ENCODE peak calls at places on chromosomes 4 and X, in nine cellular contexts. G is neural progenitor cell, M is MCF 10A, H is AG10803, B is mucosa of descending colon, U is progenitor cell of endocrine pancreas, S is tibial nerve, N is stomach, T is pancreas. A is an unnamed sample.

GRCh38 chr4:76733380-76733779 is 164.6 kb downstream of the SOWAHB start:
- DNase-seq in B (peak; percentile 49), N (peak; percentile 73), G (no peak), T (no peak), H (no peak), M (peak; percentile 61), U (no peak), S (no peak), A (no peak)

GRCh38 chr4:15118281-15118680 is 116.0 kb downstream of the CPEB2 start:
- DNase-seq in H (peak; percentile 57), N (no peak), U (no peak), T (no peak), G (no peak), S (no peak), M (no peak), B (no peak), A (no peak)

GRCh38 chr4:40046311-40046980 is 10.2 kb upstream of the N4BP2 start:
- DNase-seq in T (no peak), U (no peak), B (peak; percentile 38), S (peak; percentile 47), M (peak; percentile 72), G (no peak), N (peak; percentile 82), H (peak; percentile 46), A (no peak)

GRCh38 chr4:108058685-108059440 is 69.2 kb downstream of the HADH start:
- DNase-seq in G (peak; percentile 28), T (no peak), B (no peak), M (peak; percentile 55), S (no peak), N (no peak), U (no peak), H (peak; percentile 73), A (no peak)

GRCh38 chr4:83285022-83285387 is 407 bp upstream of the COQ2 start:
- DNase-seq in U (no peak), B (no peak), M (peak; percentile 59), N (no peak), T (no peak), G (peak; percentile 20), S (peak; percentile 33), H (peak; percentile 55), A (no peak)

GRCh38 chrX:13778916-13779315 is 38.0 kb downstream of the GPM6B start:
- DNase-seq in H (peak; percentile 42), N (no peak), B (no peak), M (peak; percentile 66), T (no peak), S (no peak), U (no peak), G (peak; percentile 24), A (no peak)

GRCh38 chrX:52341493-52341892 is 27.3 kb upstream of the XAGE2 start:
- DNase-seq in M (no peak), T (no peak), N (no peak), U (no peak), G (no peak), H (no peak), S (no peak), B (no peak), A (no peak)

GRCh38 chrX:118499295-118499694 is 3.7 kb downstream of the DOCK11 start:
- DNase-seq in H (no peak), M (no peak), B (no peak), T (no peak), G (peak; percentile 44), U (no peak), N (no peak), S (no peak), A (no peak)

GRCh38 chrX:9149831-9150230 is 115.9 kb upstream of the FAM9B start:
- DNase-seq in M (no peak), U (no peak), G (no peak), N (no peak), H (no peak), S (no peak), T (no peak), B (no peak), A (no peak)

GRCh38 chrX:10519761-10520160 is 100.6 kb downstream of the MID1 start:
- DNase-seq in N (no peak), H (peak; percentile 79), G (no peak), M (no peak), U (no peak), T (no peak), B (no peak), S (no peak), A (no peak)

GRCh38 chrX:19569121-19569805 is 54.0 kb upstream of the MAP3K15 start:
- DNase-seq in T (no peak), S (no peak), U (no peak), N (no peak), B (no peak), M (no peak), G (no peak), H (no peak), A (no peak)

GRCh38 chr4:185020293-185020808 is 2.1 kb downstream of the HELT start:
- DNase-seq in T (no peak), B (no peak), N (no peak), U (no peak), M (no peak), G (peak; percentile 61), H (no peak), S (no peak), A (no peak)

GRCh38 chr4:185931375-185931774 is 119.4 kb upstream of the SORBS2 start:
- DNase-seq in T (no peak), U (no peak), N (no peak), G (no peak), B (no peak), S (no peak), M (no peak), H (no peak), A (no peak)

GRCh38 chr4:16764622-16765021 is 133.8 kb downstream of the LDB2 start:
- DNase-seq in M (peak; percentile 13), S (no peak), T (no peak), G (peak; percentile 26), H (no peak), N (no peak), B (no peak), U (no peak), A (no peak)

GRCh38 chr4:127505203-127505602 is 127.6 kb upstream of the INTU start:
- DNase-seq in T (no peak), N (peak; percentile 61), M (peak; percentile 47), B (no peak), H (peak; percentile 53), U (no peak), S (peak; percentile 16), G (no peak), A (peak; percentile 42)

GRCh38 chrX:109345866-109346265 is 136.0 kb downstream of the GUCY2F start:
- DNase-seq in H (peak; percentile 24), M (peak; percentile 38), S (no peak), G (no peak), B (no peak), N (no peak), U (no peak), T (no peak), A (no peak)
- TF ChIP-seq CTCF in H (no peak), M (no peak), S (no peak), G (no peak), B (no peak), N (no peak), U (no peak), T (no peak), A (no peak)

GRCh38 chrX:104420907-104421306 is 145.1 kb upstream of the IL1RAPL2 start:
- DNase-seq in G (no peak), S (no peak), M (no peak), N (no peak), U (no peak), H (no peak), T (no peak), B (no peak), A (no peak)

GRCh38 chrX:104419211-104419610 is 146.8 kb upstream of the IL1RAPL2 start:
- DNase-seq in B (no peak), G (no peak), T (no peak), N (no peak), H (no peak), M (peak; percentile 76), S (no peak), U (no peak), A (no peak)

DNA sequence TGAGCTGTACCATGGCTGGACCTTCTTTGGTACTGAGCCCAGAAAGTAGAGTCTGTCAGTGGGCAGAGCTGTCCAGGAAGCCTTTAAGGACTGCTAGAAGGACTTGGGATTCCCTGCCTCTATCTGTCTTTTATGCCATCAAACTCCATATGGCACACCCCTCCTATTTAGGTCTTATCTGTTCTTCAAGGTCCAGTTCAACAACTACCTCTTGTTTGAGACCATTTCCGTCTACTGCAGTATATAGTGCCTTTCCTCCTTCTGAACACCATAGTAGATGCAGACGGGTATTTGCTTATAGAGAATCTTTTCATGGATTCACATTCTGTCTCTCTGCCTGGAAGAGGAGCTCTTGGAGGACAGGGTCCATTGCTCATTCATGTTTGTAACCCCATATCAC is 146.1 kb upstream of the IL1RAPL2 start:
- DNase-seq in U (no peak), M (no peak), N (no peak), B (no peak), G (no peak), T (no peak), H (no peak), S (no peak), A (no peak)
- TF ChIP-seq CTCF in U (no peak), M (no peak), N (no peak), B (no peak), G (no peak), T (no peak), H (no peak), S (no peak), A (no peak)

DNA sequence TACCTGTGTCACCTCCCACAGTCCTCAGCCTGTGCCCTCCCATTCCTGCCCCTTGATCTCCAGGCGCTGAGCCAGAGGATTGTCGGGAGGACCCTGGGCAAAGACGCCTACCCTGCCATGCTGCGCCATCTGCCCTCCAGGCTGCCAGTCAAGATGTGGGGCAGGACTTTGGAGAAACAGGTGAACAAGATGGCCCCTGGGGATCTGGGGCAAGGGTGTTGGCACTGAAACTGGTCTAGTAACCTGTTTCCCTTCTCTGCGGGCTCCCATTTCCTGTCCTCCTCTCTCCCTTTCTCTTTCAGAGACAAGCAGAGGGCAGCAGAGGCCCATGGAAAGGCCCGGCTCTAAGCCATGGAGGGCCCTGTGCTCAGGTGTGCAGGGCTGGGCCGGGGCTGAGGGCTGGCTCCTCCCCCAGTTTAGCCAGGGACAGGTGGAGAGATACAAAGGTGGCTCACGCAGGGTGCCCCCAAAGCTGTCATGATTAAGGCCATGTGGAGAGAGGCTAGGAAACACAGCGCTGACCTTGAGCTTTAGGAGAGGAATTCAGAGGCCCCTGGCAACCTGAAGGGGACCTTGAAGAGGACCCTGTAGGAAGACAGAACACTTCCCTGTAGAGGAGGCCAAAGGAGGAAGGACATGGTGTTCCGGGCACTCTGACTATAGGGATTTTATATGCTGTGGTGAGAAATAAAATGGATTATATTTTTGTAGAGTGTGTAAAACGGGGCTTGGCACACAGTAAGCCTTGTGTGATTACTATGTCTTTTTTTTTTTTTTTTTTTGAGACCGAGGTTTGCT is at the start of gene GLOD5:
- DNase-seq in G (peak; percentile 54), U (peak; percentile 23), B (peak; percentile 82), N (peak; percentile 74), T (peak; percentile 81), H (peak; percentile 7), S (no peak), M (peak; percentile 69), A (no peak)
- TF ChIP-seq CTCF in G (peak; percentile 46), U (peak; percentile 54), B (no peak), N (no peak), T (no peak), H (peak; percentile 25), S (no peak), M (peak; percentile 17), A (no peak)

GRCh38 chr4:95606739-95607138 is 58.0 kb upstream of the UNC5C start:
- DNase-seq in B (no peak), U (no peak), T (peak; percentile 13), M (no peak), H (no peak), S (no peak), G (no peak), N (no peak), A (no peak)

GRCh38 chr4:95614684-95615205 is 66.0 kb upstream of the UNC5C start:
- DNase-seq in S (no peak), T (no peak), B (no peak), G (no peak), H (no peak), N (no peak), M (no peak), U (no peak), A (no peak)

GRCh38 chr4:95610170-95610569 is 61.4 kb upstream of the UNC5C start:
- DNase-seq in U (no peak), S (no peak), B (no peak), M (no peak), T (no peak), G (no peak), N (no peak), H (no peak), A (no peak)
- TF ChIP-seq CTCF in U (no peak), S (no peak), B (no peak), M (no peak), T (no peak), G (no peak), N (no peak), H (no peak), A (no peak)

A was measured in mesothelial cell of epicardium.